ENCODE peak calls at places on chromosomes 3 and 15, in six cellular contexts. One of them, this sample, is unnamed.

GRCh38 chr15:82313446-82313845 is 35.8 kb downstream of the GOLGA6L10 start:
- DNase-seq in brain microvascular endothelial cell: no peak
- DNase-seq in right lobe of liver: no peak
- DNase-seq in psoas muscle: no peak
- DNase-seq in H9: peak; percentile 15
- DNase-seq in breast epithelium: no peak
- DNase-seq in this sample: no peak

GRCh38 chr3:16794251-16794650 is 90.5 kb upstream of the PLCL2 start:
- DNase-seq in brain microvascular endothelial cell: no peak
- DNase-seq in right lobe of liver: no peak
- DNase-seq in psoas muscle: no peak
- DNase-seq in H9: no peak
- DNase-seq in breast epithelium: no peak
- DNase-seq in this sample: no peak

GRCh38 chr3:81743096-81744025 is 18.1 kb downstream of the GBE1 start:
- DNase-seq in brain microvascular endothelial cell: peak; percentile 95
- DNase-seq in right lobe of liver: no peak
- DNase-seq in psoas muscle: no peak
- DNase-seq in H9: no peak
- DNase-seq in breast epithelium: no peak
- DNase-seq in this sample: no peak

GRCh38 chr15:25776071-25776740 is 86.9 kb downstream of the ATP10A start:
- DNase-seq in brain microvascular endothelial cell: no peak
- DNase-seq in right lobe of liver: peak; percentile 11
- DNase-seq in psoas muscle: no peak
- DNase-seq in H9: peak; percentile 15
- DNase-seq in breast epithelium: no peak
- DNase-seq in this sample: no peak

GRCh38 chr3:46930176-46930944 is 46.2 kb downstream of the CCDC12 start:
- DNase-seq in brain microvascular endothelial cell: no peak
- DNase-seq in right lobe of liver: no peak
- DNase-seq in psoas muscle: no peak
- DNase-seq in H9: no peak
- DNase-seq in breast epithelium: peak; percentile 12
- DNase-seq in this sample: no peak

GRCh38 chr3:20222274-20222673 is 36.3 kb upstream of the SGO1 start:
- DNase-seq in brain microvascular endothelial cell: no peak
- DNase-seq in right lobe of liver: no peak
- DNase-seq in psoas muscle: no peak
- DNase-seq in H9: no peak
- DNase-seq in breast epithelium: no peak
- DNase-seq in this sample: no peak

GRCh38 chr3:3798641-3799113 is 554 bp upstream of the LRRN1 start:
- DNase-seq in brain microvascular endothelial cell: no peak
- DNase-seq in right lobe of liver: peak; percentile 52
- DNase-seq in psoas muscle: peak; percentile 15
- DNase-seq in H9: peak; percentile 69
- DNase-seq in breast epithelium: peak; percentile 49
- DNase-seq in this sample: peak; percentile 56

GRCh38 chr3:169581633-169582032 is 81.9 kb downstream of the MECOM start:
- DNase-seq in brain microvascular endothelial cell: no peak
- DNase-seq in right lobe of liver: no peak
- DNase-seq in psoas muscle: no peak
- DNase-seq in H9: no peak
- DNase-seq in breast epithelium: no peak
- DNase-seq in this sample: no peak

GRCh38 chr15:64344651-64345262 is 11.2 kb downstream of the CSNK1G1 start:
- DNase-seq in brain microvascular endothelial cell: no peak
- DNase-seq in right lobe of liver: no peak
- DNase-seq in psoas muscle: no peak
- DNase-seq in H9: no peak
- DNase-seq in breast epithelium: no peak
- DNase-seq in this sample: no peak

GRCh38 chr15:35298509-35298908 is 213.4 kb upstream of the NANOGP8 start:
- DNase-seq in brain microvascular endothelial cell: no peak
- DNase-seq in right lobe of liver: no peak
- DNase-seq in psoas muscle: no peak
- DNase-seq in H9: no peak
- DNase-seq in breast epithelium: no peak
- DNase-seq in this sample: no peak

GRCh38 chr3:195120199-195120556 is 150.8 kb downstream of the XXYLT1 start:
- DNase-seq in brain microvascular endothelial cell: no peak
- DNase-seq in right lobe of liver: no peak
- DNase-seq in psoas muscle: no peak
- DNase-seq in H9: no peak
- DNase-seq in breast epithelium: no peak
- DNase-seq in this sample: no peak

GRCh38 chr3:170220871-170221270 is 1.4 kb upstream of the PRKCI start:
- DNase-seq in brain microvascular endothelial cell: peak; percentile 52
- DNase-seq in right lobe of liver: no peak
- DNase-seq in psoas muscle: no peak
- DNase-seq in H9: no peak
- DNase-seq in breast epithelium: no peak
- DNase-seq in this sample: no peak

GRCh38 chr15:51497806-51498205 is 124.8 kb downstream of the DMXL2 start:
- DNase-seq in brain microvascular endothelial cell: peak; percentile 2
- DNase-seq in right lobe of liver: no peak
- DNase-seq in psoas muscle: no peak
- DNase-seq in H9: no peak
- DNase-seq in breast epithelium: no peak
- DNase-seq in this sample: no peak

GRCh38 chr15:88509321-88509720 is 37.2 kb downstream of the DET1 start:
- DNase-seq in brain microvascular endothelial cell: no peak
- DNase-seq in right lobe of liver: no peak
- DNase-seq in psoas muscle: no peak
- DNase-seq in H9: no peak
- DNase-seq in breast epithelium: no peak
- DNase-seq in this sample: no peak

GRCh38 chr15:94346272-94346671 is 114.9 kb downstream of the MCTP2 start:
- DNase-seq in brain microvascular endothelial cell: no peak
- DNase-seq in right lobe of liver: no peak
- DNase-seq in psoas muscle: no peak
- DNase-seq in H9: no peak
- DNase-seq in breast epithelium: no peak
- DNase-seq in this sample: no peak

GRCh38 chr15:66196565-66196964 is 57.0 kb downstream of the MEGF11 start:
- DNase-seq in brain microvascular endothelial cell: no peak
- DNase-seq in right lobe of liver: no peak
- DNase-seq in psoas muscle: no peak
- DNase-seq in H9: no peak
- DNase-seq in breast epithelium: no peak
- DNase-seq in this sample: no peak

GRCh38 chr15:66864086-66864830 is 162.2 kb downstream of the SMAD6 start:
- DNase-seq in brain microvascular endothelial cell: no peak
- DNase-seq in right lobe of liver: no peak
- DNase-seq in psoas muscle: no peak
- DNase-seq in H9: peak; percentile 24
- DNase-seq in breast epithelium: peak; percentile 17
- DNase-seq in this sample: no peak

GRCh38 chr3:122392868-122393844 is 9.2 kb downstream of the FAM162A start:
- DNase-seq in brain microvascular endothelial cell: no peak
- DNase-seq in right lobe of liver: no peak
- DNase-seq in psoas muscle: no peak
- DNase-seq in H9: no peak
- DNase-seq in breast epithelium: no peak
- DNase-seq in this sample: no peak

GRCh38 chr3:157508461-157508860 is 5.2 kb upstream of the VEPH1 start:
- DNase-seq in brain microvascular endothelial cell: no peak
- DNase-seq in right lobe of liver: no peak
- DNase-seq in psoas muscle: no peak
- DNase-seq in H9: no peak
- DNase-seq in breast epithelium: no peak
- DNase-seq in this sample: no peak

GRCh38 chr15:80106051-80106450 is 46.6 kb downstream of the ZFAND6 start:
- DNase-seq in brain microvascular endothelial cell: no peak
- DNase-seq in right lobe of liver: no peak
- DNase-seq in psoas muscle: no peak
- DNase-seq in H9: no peak
- DNase-seq in breast epithelium: no peak
- DNase-seq in this sample: no peak

GRCh38 chr15:101052681-101053121 is 133.5 kb downstream of the LRRK1 start:
- DNase-seq in brain microvascular endothelial cell: no peak
- DNase-seq in right lobe of liver: peak; percentile 32
- DNase-seq in psoas muscle: no peak
- DNase-seq in H9: no peak
- DNase-seq in breast epithelium: no peak
- DNase-seq in this sample: no peak

DNA sequence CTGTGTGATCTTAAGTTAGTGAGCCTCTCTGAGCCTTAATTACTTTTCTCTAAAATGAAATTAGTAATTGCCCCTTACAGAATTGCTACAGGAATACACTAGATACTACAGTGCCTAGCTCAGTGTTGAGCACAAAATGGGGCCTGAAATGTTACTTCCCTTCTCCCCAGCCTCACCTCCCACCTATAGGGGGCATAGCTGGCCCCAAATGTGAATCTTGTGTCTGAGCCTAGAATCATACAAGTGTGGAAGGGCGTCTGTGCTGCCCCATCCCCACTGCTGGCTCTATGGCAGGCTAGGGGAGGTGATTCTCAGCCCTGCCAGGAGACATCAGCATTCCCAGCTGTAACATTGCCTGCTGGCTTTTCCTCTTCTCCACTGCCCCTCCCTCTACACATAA is 42.7 kb downstream of the IFT122 start:
- DNase-seq in brain microvascular endothelial cell: no peak
- DNase-seq in right lobe of liver: no peak
- DNase-seq in psoas muscle: no peak
- DNase-seq in H9: peak; percentile 52
- DNase-seq in breast epithelium: no peak
- DNase-seq in this sample: no peak
- TF ChIP-seq CTCF in brain microvascular endothelial cell: peak; percentile 43
- TF ChIP-seq CTCF in right lobe of liver: no peak
- TF ChIP-seq CTCF in psoas muscle: no peak
- TF ChIP-seq CTCF in H9: peak; percentile 63
- TF ChIP-seq CTCF in breast epithelium: no peak
- TF ChIP-seq CTCF in this sample: peak; percentile 24

GRCh38 chr15:56017920-56018319 is 24.5 kb upstream of the NEDD4 start:
- DNase-seq in brain microvascular endothelial cell: no peak
- DNase-seq in right lobe of liver: no peak
- DNase-seq in psoas muscle: no peak
- DNase-seq in H9: no peak
- DNase-seq in breast epithelium: no peak
- DNase-seq in this sample: no peak
- TF ChIP-seq CTCF in brain microvascular endothelial cell: peak; percentile 21
- TF ChIP-seq CTCF in right lobe of liver: no peak
- TF ChIP-seq CTCF in psoas muscle: no peak
- TF ChIP-seq CTCF in H9: no peak
- TF ChIP-seq CTCF in breast epithelium: no peak
- TF ChIP-seq CTCF in this sample: no peak

DNA sequence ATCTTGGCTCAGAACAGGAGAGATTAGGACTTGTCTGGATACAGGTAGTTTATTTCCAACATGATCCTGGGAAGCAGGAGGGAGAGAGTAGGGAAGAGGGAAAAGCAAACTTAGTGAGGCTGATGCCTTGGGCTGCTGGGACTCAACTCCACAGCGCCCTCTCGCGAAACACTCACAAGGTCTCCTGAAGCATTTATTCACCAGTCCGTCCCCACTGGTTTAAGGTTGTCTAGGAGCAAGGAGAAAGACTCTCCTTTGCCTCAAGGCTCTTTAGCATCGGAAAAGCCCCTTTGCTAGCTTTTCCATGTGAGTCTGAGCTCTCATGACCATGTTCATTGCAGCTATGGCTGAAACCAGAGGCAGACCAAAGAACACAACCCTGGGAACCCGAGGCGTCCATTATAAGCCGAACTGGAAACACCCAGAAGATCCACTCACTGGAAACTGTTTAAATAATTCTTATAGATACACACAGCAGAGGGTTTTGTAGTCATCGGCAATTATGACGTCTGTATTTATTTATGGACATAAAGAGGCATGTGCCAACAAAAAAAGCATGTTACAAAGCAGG is 244.5 kb downstream of the CD47 start:
- DNase-seq in brain microvascular endothelial cell: peak; percentile 58
- DNase-seq in right lobe of liver: peak; percentile 69
- DNase-seq in psoas muscle: peak; percentile 64
- DNase-seq in H9: peak; percentile 83
- DNase-seq in breast epithelium: peak; percentile 70
- DNase-seq in this sample: peak; percentile 87
- TF ChIP-seq CTCF in brain microvascular endothelial cell: peak; percentile 87
- TF ChIP-seq CTCF in right lobe of liver: peak; percentile 58
- TF ChIP-seq CTCF in psoas muscle: peak; percentile 45
- TF ChIP-seq CTCF in H9: peak; percentile 89
- TF ChIP-seq CTCF in breast epithelium: peak; percentile 53
- TF ChIP-seq CTCF in this sample: peak; percentile 69

DNA sequence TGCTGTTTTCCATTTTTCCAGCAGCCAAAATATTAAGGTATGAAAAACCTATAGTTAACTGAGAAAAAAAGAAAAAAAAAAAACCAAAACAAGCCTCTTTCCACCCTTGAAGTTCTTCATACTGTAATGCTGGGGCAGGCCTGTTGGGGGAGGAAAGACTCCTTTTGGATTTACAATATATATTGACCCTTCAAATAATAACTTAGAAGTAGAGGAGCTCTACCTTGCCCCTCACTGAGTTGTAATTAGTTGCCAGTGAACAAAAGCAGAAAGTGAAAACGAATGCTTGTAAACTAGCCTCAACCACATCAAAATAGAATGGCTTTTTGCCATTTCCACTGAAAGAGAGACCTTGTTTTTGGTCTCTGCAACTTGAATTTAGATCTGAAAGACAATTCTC is 326.6 kb downstream of the NR2F2 start:
- DNase-seq in brain microvascular endothelial cell: no peak
- DNase-seq in right lobe of liver: no peak
- DNase-seq in psoas muscle: no peak
- DNase-seq in H9: no peak
- DNase-seq in breast epithelium: no peak
- DNase-seq in this sample: no peak
- TF ChIP-seq CTCF in brain microvascular endothelial cell: no peak
- TF ChIP-seq CTCF in right lobe of liver: no peak
- TF ChIP-seq CTCF in psoas muscle: no peak
- TF ChIP-seq CTCF in H9: peak; percentile 49
- TF ChIP-seq CTCF in breast epithelium: no peak
- TF ChIP-seq CTCF in this sample: no peak

DNA sequence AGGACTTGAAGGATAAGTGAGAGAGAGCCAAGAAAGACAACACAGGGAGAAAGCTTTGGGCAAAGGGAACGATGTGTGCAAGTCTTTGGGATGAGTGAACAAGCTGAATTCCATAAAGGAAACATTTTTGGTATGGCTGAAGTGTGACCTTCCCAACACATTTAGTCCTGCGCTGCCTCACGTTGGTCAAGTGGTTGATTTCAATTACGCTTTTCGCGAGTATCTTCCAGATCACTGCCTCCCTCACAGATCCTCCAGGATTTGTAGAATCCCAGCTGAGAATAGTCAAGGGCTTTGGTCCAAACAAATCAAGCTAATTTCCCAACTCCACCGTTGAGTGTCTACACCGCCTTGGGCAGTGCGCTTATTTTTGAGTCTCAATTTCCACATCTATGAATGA is 338.4 kb upstream of the ADAMTS9 start:
- DNase-seq in brain microvascular endothelial cell: no peak
- DNase-seq in right lobe of liver: no peak
- DNase-seq in psoas muscle: no peak
- DNase-seq in H9: no peak
- DNase-seq in breast epithelium: no peak
- DNase-seq in this sample: no peak
- TF ChIP-seq CTCF in brain microvascular endothelial cell: no peak
- TF ChIP-seq CTCF in right lobe of liver: no peak
- TF ChIP-seq CTCF in psoas muscle: no peak
- TF ChIP-seq CTCF in H9: peak; percentile 37
- TF ChIP-seq CTCF in breast epithelium: no peak
- TF ChIP-seq CTCF in this sample: no peak

GRCh38 chr3:25782938-25783660 is at the start of gene NGLY1:
- DNase-seq in brain microvascular endothelial cell: peak; percentile 70
- DNase-seq in right lobe of liver: peak; percentile 93
- DNase-seq in psoas muscle: peak; percentile 87
- DNase-seq in H9: peak; percentile 84
- DNase-seq in breast epithelium: peak; percentile 82
- DNase-seq in this sample: peak; percentile 90
- TF ChIP-seq CTCF in brain microvascular endothelial cell: no peak
- TF ChIP-seq CTCF in right lobe of liver: peak; percentile 15
- TF ChIP-seq CTCF in psoas muscle: peak; percentile 10
- TF ChIP-seq CTCF in H9: no peak
- TF ChIP-seq CTCF in breast epithelium: no peak
- TF ChIP-seq CTCF in this sample: peak; percentile 37

GRCh38 chr3:56347219-56347871 is 120.9 kb downstream of the ERC2 start:
- DNase-seq in brain microvascular endothelial cell: no peak
- DNase-seq in right lobe of liver: peak; percentile 57
- DNase-seq in psoas muscle: no peak
- DNase-seq in H9: peak; percentile 90
- DNase-seq in breast epithelium: no peak
- DNase-seq in this sample: peak; percentile 56
- TF ChIP-seq CTCF in brain microvascular endothelial cell: peak; percentile 52
- TF ChIP-seq CTCF in right lobe of liver: peak; percentile 59
- TF ChIP-seq CTCF in psoas muscle: no peak
- TF ChIP-seq CTCF in H9: peak; percentile 96
- TF ChIP-seq CTCF in breast epithelium: no peak
- TF ChIP-seq CTCF in this sample: peak; percentile 65

This sample was measured in glutamatergic neuron.